ENCODE peak calls at places on chromosomes 13 and 19, in ten cellular contexts. J is A549, H is SK-N-SH, A is mammary epithelial cell, L is astrocyte, U is endothelial cell of umbilical vein, K is osteoblast, T is trophoblast cell, W is neuronal stem cell, M is IMR-90. B is an unnamed sample.
A peak's percentile ranks its signal among the peaks of the same experiment; 100 is the strongest.

GRCh38 chr13:40983269-40983668 is 35.8 kb downstream of the ELF1 start:
- DNase-seq in T (no peak), M (no peak), U (peak; percentile 75), K (no peak), W (no peak), J (no peak), H (no peak), L (peak; percentile 17), A (no peak), B (no peak)

GRCh38 chr19:52541608-52542007 is 14.1 kb downstream of the ZNF808 start:
- DNase-seq in U (no peak), J (no peak), L (no peak), T (no peak), K (no peak), H (no peak), M (no peak), A (no peak), W (no peak), B (no peak)

GRCh38 chr13:99909836-99910619 is 61.5 kb downstream of the ZIC5 start:
- DNase-seq in T (no peak), U (no peak), J (no peak), W (no peak), M (no peak), H (no peak), A (no peak), K (no peak), L (no peak), B (no peak)

GRCh38 chr13:32426191-32426980 is 1.5 kb downstream of the N4BP2L1 start:
- DNase-seq in J (no peak), K (no peak), H (no peak), L (no peak), A (no peak), U (no peak), M (no peak), W (no peak), T (peak; percentile 43), B (peak; percentile 77)

GRCh38 chr13:47463726-47464125 is 537.3 kb downstream of the SUCLA2 start:
- DNase-seq in M (peak; percentile 69), A (no peak), U (no peak), W (no peak), K (no peak), J (no peak), L (peak; percentile 54), T (no peak), H (no peak), B (no peak)

GRCh38 chr19:4284176-4284958 is 5.3 kb downstream of the SHD start:
- DNase-seq in H (peak; percentile 93), A (no peak), J (peak; percentile 93), M (no peak), W (no peak), K (peak; percentile 92), T (peak; percentile 27), L (no peak), U (no peak), B (peak; percentile 33)

GRCh38 chr13:34155931-34156607 is 338.1 kb downstream of the RFC3 start:
- DNase-seq in A (peak; percentile 84), L (peak; percentile 80), U (peak; percentile 73), K (no peak), M (peak; percentile 39), J (no peak), W (no peak), T (peak; percentile 91), H (no peak), B (no peak)

GRCh38 chr13:102825921-102826706 is 19.7 kb upstream of the ERCC5 start:
- DNase-seq in T (peak; percentile 65), W (no peak), J (no peak), H (no peak), M (peak; percentile 93), L (peak; percentile 94), U (peak; percentile 58), K (peak; percentile 41), A (peak; percentile 88), B (no peak)

GRCh38 chr13:39417643-39418042 is 185.3 kb downstream of the LHFPL6 start:
- DNase-seq in W (peak; percentile 49), T (peak; percentile 25), U (peak; percentile 74), L (peak; percentile 80), A (peak; percentile 21), K (peak; percentile 66), M (peak; percentile 72), H (no peak), J (no peak), B (no peak)

GRCh38 chr13:113390874-113391497 is 27.1 kb upstream of the GRTP1 start:
- DNase-seq in L (no peak), T (peak; percentile 43), J (no peak), W (no peak), M (no peak), A (no peak), U (no peak), K (no peak), H (peak; percentile 1), B (no peak)

GRCh38 chr19:16571283-16571682 is 932 bp downstream of the SLC35E1 start:
- DNase-seq in U (peak; percentile 21), M (peak; percentile 36), J (no peak), L (peak; percentile 36), A (peak; percentile 23), K (peak; percentile 96), W (no peak), T (peak; percentile 19), H (no peak), B (no peak)

GRCh38 chr13:76164290-76164689 is 528.2 kb downstream of the LMO7 start:
- DNase-seq in M (no peak), T (no peak), K (no peak), H (no peak), J (no peak), U (no peak), L (no peak), W (no peak), A (peak; percentile 8), B (no peak)

GRCh38 chr13:21047591-21048282 is 13.6 kb downstream of the LATS2 start:
- DNase-seq in W (no peak), J (no peak), H (no peak), U (no peak), L (no peak), A (no peak), M (no peak), T (peak; percentile 46), K (no peak), B (no peak)

GRCh38 chr13:110528911-110529310 is 32.6 kb downstream of the RAB20 start:
- DNase-seq in U (no peak), A (no peak), K (peak; percentile 60), H (no peak), W (no peak), L (no peak), J (no peak), M (no peak), T (peak; percentile 77), B (no peak)

GRCh38 chr13:110530839-110531499 is 30.6 kb downstream of the RAB20 start:
- DNase-seq in M (no peak), J (no peak), H (no peak), U (no peak), K (peak; percentile 30), L (no peak), W (no peak), T (no peak), A (no peak), B (no peak)

GRCh38 chr13:110531671-110532083 is 29.8 kb downstream of the RAB20 start:
- DNase-seq in J (no peak), T (no peak), U (no peak), K (peak; percentile 10), A (no peak), H (no peak), L (no peak), W (no peak), M (no peak), B (no peak)

GRCh38 chr13:110528371-110528770 is 33.2 kb downstream of the RAB20 start:
- DNase-seq in K (peak; percentile 89), A (no peak), T (peak; percentile 96), H (no peak), L (no peak), W (no peak), M (peak; percentile 64), J (no peak), U (no peak), B (no peak)

GRCh38 chr13:110529522-110530311 is 31.8 kb downstream of the RAB20 start:
- DNase-seq in U (no peak), J (no peak), K (peak; percentile 62), H (no peak), T (no peak), W (no peak), A (no peak), M (no peak), L (no peak), B (no peak)
- H3K4me2 ChIP-seq in U (no peak overlapping the region), J (no peak overlapping the region), K (no peak overlapping the region), H (no peak overlapping the region), T (no peak overlapping the region), W (no peak overlapping the region), A (no peak overlapping the region), M (no peak overlapping the region), L (no peak overlapping the region), B (no peak overlapping the region)

GRCh38 chr13:26200811-26201210 is 21.3 kb downstream of the RNF6 start:
- DNase-seq in L (no peak), A (no peak), H (no peak), J (no peak), T (no peak), U (no peak), K (no peak), M (no peak), W (no peak), B (no peak)
- H3K4me2 ChIP-seq in L (no peak overlapping the region), A (no peak overlapping the region), H (no peak overlapping the region), J (no peak overlapping the region), T (no peak overlapping the region), U (no peak overlapping the region), K (no peak overlapping the region), M (no peak overlapping the region), W (no peak overlapping the region), B (no peak overlapping the region)

GRCh38 chr19:39127812-39128510 is 2.4 kb downstream of the PAK4 start:
- DNase-seq in W (no peak), M (no peak), H (no peak), A (no peak), K (peak; percentile 45), T (no peak), J (no peak), L (no peak), U (no peak), B (no peak)
- H3K4me2 ChIP-seq in W (no peak overlapping the region), M (no peak overlapping the region), H (peak overlapping the region; percentile 95), A (peak overlapping the region; percentile 75), K (peak overlapping the region; percentile 9), T (no peak overlapping the region), J (peak overlapping the region; percentile 77), L (peak overlapping the region; percentile 99), U (no peak overlapping the region), B (no peak overlapping the region)

DNA sequence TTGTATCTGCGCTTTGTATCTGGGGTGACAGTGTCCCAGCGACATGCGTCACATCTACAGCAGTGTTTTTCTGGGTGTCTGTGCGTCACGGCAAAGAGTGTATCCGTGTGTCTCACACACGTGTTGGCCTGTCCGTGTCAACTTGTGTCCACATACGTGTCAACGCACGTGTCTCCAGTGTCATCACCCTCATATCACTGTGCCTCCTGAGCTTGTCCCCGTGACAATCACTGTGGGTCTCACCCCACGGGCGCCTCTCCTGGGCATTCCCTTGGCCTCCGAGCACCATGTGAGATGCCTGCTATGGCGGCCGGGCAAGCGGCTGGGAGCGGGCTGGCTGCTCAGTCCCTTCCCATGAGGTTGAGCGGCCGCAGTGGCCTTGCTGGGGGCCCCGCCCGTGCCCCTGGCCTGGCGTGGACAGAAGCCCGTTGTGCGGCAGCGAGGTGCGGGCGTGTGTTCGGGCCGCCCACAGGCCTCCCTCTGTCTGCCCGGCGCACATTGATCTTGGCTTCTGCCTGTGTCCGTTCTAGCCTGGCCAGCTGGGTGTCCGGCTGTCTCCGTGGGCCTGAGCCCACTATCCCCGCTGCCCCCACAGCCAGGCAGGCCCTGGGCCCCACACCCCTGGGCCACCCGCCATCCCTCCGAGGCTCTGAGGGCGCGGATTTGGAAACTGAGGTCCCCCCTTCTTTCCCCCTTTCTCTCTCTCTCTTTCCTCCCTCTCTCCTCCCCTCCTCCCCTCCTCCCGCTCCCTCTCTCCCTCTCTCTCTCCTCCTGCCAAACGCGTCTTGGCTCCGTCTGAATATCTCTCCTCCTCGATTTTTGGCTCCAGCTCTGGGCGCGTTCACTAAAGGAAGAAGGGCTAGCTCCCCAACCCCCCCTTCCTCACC is 6.5 kb downstream of the NFIX start:
- DNase-seq in K (peak; percentile 94), T (no peak), A (no peak), M (no peak), W (no peak), H (no peak), L (peak; percentile 72), U (no peak), J (no peak), B (no peak)
- H3K4me2 ChIP-seq in K (peak overlapping the region; percentile 18), T (no peak overlapping the region), A (peak overlapping the region; percentile 8), M (peak overlapping the region; percentile 77), W (no peak overlapping the region), H (no peak overlapping the region), L (peak overlapping the region; percentile 74), U (no peak overlapping the region), J (no peak overlapping the region), B (no peak overlapping the region)

B was measured in MM.1S.